ENCODE peak calls at places on chromosomes 3 and 15, in ten cellular contexts. X is adrenal gland; V is aorta; Z is CD8-positive, alpha-beta T cell; O is IMR-90; F is lung; P is colonic mucosa; A is heart left ventricle; I is hepatocyte; E is esophagus muscularis mucosa. L is an unnamed sample. For H3K4me1 and H3K36me3, the result is how much of the 10 kb centered on the place peaks cover.

GRCh38 chr3:138921316-138922292 is 25.3 kb downstream of the FOXL2 start:
- DNase-seq in X (no peak), V (peak), Z (no peak), O (peak), F (peak), P (no peak), A (no peak), I (no peak), E (no peak), L (peak)

GRCh38 chr3:77345009-77345408 is 305.1 kb downstream of the ROBO2 start:
- DNase-seq in X (no peak), V (no peak), Z (no peak), O (no peak), F (no peak), P (no peak), A (no peak), I (no peak), E (no peak), L (no peak)

GRCh38 chr3:32220006-32220405 is 18.5 kb upstream of the CMTM8 start:
- DNase-seq in X (no peak), V (no peak), Z (no peak), O (no peak), F (no peak), P (no peak), A (no peak), I (no peak), E (no peak), L (no peak)

GRCh38 chr3:7740458-7740857 is 761.2 kb upstream of the LMCD1 start:
- DNase-seq in X (no peak), V (no peak), Z (no peak), O (no peak), F (no peak), P (no peak), A (no peak), I (no peak), E (peak), L (no peak)

GRCh38 chr3:13242364-13242737 is 169.1 kb upstream of the IQSEC1 start:
- DNase-seq in X (no peak), V (no peak), Z (no peak), O (no peak), F (no peak), P (no peak), A (no peak), I (no peak), E (no peak), L (no peak)

GRCh38 chr15:83295417-83295816 is 11.0 kb upstream of the BNC1 start:
- DNase-seq in X (no peak), V (no peak), Z (no peak), O (no peak), F (no peak), P (no peak), A (no peak), I (no peak), E (peak), L (no peak)

GRCh38 chr15:31801152-31801551 is 229.2 kb upstream of the CHRNA7 start:
- DNase-seq in X (no peak), V (no peak), Z (no peak), O (no peak), F (peak), P (no peak), A (peak), I (no peak), E (no peak), L (no peak)

GRCh38 chr3:10442151-10442795 is 63.1 kb downstream of the ATP2B2 start:
- DNase-seq in X (no peak), V (no peak), Z (no peak), O (peak), F (no peak), P (no peak), A (no peak), I (no peak), E (no peak), L (no peak)

GRCh38 chr3:127107002-127107401 is 85.9 kb upstream of the PRR23E start:
- DNase-seq in X (no peak), V (no peak), Z (no peak), O (no peak), F (no peak), P (no peak), A (no peak), I (no peak), E (no peak), L (no peak)

GRCh38 chr15:100751585-100751984 is 128.0 kb upstream of the ALDH1A3 start:
- DNase-seq in X (no peak), V (no peak), Z (no peak), O (no peak), F (no peak), P (no peak), A (no peak), I (no peak), E (no peak), L (no peak)

GRCh38 chr3:161406594-161407555 is 35.6 kb upstream of the SPTSSB start:
- DNase-seq in X (no peak), V (no peak), Z (peak), O (no peak), F (no peak), P (no peak), A (no peak), I (no peak), E (no peak), L (no peak)

GRCh38 chr3:161409858-161410257 is 38.5 kb upstream of the SPTSSB start:
- DNase-seq in X (no peak), V (no peak), Z (no peak), O (no peak), F (no peak), P (no peak), A (no peak), I (no peak), E (no peak), L (no peak)

GRCh38 chr3:161405836-161406235 is 34.5 kb upstream of the SPTSSB start:
- DNase-seq in X (no peak), V (no peak), Z (no peak), O (no peak), F (no peak), P (no peak), A (no peak), I (no peak), E (no peak), L (no peak)

GRCh38 chr3:161412117-161412516 is 40.8 kb upstream of the SPTSSB start:
- DNase-seq in X (no peak), V (no peak), Z (no peak), O (no peak), F (no peak), P (no peak), A (no peak), I (no peak), E (no peak), L (no peak)

DNA sequence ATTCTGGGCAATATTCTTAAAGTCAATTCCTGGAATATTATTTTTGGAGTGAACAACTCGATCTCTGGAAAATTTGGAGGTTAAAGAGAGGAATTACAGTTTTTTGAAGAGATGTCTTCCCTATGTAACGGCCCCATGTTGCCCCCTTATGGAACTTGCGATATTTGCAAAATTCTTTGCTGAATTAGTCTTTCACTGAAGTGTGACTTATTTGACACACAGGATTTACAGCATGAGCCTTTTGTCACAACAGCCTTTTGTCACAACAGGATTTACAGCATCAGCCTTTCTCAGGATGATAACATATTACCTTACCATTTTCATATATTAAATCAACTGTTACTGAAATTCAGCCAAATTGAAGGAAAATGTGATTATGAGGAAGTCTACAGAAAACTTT is 37.8 kb upstream of the SPTSSB start:
- DNase-seq in X (no peak), V (no peak), Z (no peak), O (peak), F (no peak), P (peak), A (no peak), I (peak), E (no peak), L (no peak)
- H3K4me1 ChIP-seq in X (under half), V (under half), Z (under half), O (under half), F (under half), P (under half), A (under half), I (under half), E (under half), L (under half)

DNA sequence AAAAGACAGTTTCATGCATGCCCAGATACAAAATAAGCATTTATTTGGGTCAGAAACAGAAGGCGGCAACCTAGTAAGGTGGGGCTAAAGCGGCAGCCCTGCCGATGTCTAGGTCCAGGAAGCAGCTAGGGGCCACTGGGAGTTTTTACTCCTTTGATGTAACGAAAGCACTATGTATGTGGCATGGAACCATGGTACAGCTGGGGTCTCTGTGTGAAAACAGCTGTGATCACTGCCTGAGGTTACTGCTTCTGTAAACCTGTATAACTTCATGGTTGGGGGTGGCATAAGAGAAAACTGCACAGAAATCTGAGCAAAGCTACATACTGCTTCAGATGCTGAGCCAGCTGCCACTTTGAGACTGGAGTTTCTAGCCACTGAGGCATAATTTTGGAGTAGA is 119.5 kb downstream of the ZNF280D start:
- DNase-seq in X (no peak), V (no peak), Z (no peak), O (no peak), F (no peak), P (no peak), A (no peak), I (no peak), E (no peak), L (no peak)
- H3K4me3 ChIP-seq in X (no peak), V (no peak), Z (no peak), O (no peak), F (no peak), P (no peak), A (no peak), I (no peak), E (no peak), L (no peak)

GRCh38 chr3:64008952-64009351 is 14.3 kb downstream of the PSMD6 start:
- DNase-seq in X (no peak), V (no peak), Z (no peak), O (peak), F (no peak), P (no peak), A (no peak), I (no peak), E (no peak), L (no peak)
- H3K36me3 ChIP-seq in X (half or more), V (under half), Z (half or more), O (half or more), F (under half), P (under half), A (under half), I (under half), E (half or more), L (half or more)

DNA sequence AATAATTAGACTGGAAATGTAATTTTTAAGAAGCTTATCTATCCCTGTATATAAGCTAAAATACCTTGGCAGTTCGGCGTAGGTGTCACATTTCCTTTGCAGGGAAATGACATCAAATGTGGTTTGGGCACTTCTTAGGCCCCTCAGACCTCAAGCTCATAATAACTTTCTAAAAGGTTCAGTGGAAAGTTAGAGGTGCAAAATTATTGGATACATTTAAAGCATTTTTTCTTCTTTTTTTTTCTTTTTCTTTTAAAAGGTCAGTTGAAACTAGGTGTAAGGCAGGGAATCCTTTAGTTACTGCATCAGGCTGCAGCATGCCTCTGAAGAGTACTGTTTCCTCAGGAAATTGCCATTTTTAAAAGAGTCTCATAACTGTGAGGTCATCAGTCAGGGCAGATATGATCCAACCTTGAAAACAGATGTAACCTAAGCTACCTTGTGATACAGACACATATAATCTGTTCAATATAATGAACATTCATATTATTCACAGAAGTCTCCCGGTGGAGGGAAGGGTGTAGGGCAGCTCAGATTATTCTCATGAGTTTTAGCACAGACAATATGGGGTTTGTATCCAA is 4.8 kb downstream of the SACM1L start:
- DNase-seq in X (no peak), V (no peak), Z (peak), O (no peak), F (no peak), P (no peak), A (no peak), I (no peak), E (no peak), L (no peak)
- H3K4me1 ChIP-seq in X (under half), V (under half), Z (half or more), O (under half), F (under half), P (under half), A (under half), I (under half), E (half or more), L (under half)

DNA sequence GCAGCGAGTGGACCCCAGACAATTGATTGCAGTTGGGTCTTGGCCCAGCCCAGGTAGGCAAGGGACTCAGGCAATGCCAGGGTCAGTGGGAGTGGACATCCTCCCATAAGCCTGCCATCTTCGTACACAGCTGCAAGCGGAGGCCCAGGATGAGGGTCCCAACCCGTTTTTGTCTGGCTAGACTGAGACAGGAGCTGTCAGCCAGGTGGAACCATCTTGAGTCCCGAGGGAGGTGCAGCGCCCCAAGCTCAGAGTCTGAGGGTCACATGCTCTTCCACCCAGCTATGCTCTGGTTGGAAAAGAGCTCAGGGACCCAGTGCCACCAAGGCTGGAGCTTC is 22.6 kb upstream of the IP6K2 start:
- DNase-seq in X (no peak), V (no peak), Z (no peak), O (no peak), F (no peak), P (no peak), A (no peak), I (no peak), E (no peak), L (no peak)
- H3K4me3 ChIP-seq in X (no peak), V (no peak), Z (no peak), O (no peak), F (no peak), P (no peak), A (peak), I (no peak), E (peak), L (no peak)

GRCh38 chr15:90487186-90487585 is 42.5 kb upstream of the CRTC3 start:
- DNase-seq in X (no peak), V (no peak), Z (no peak), O (no peak), F (no peak), P (no peak), A (no peak), I (no peak), E (no peak), L (no peak)
- H3K36me3 ChIP-seq in X (half or more), V (under half), Z (half or more), O (under half), F (under half), P (under half), A (half or more), I (under half), E (half or more), L (half or more)

L was measured in SJSA1.